ENCODE peak calls at places on chromosomes 6 and 20, in seven cellular contexts. E, I, P, Q, Z, K and Y are unnamed samples.

GRCh38 chr6:119966484-119966883 is 616.9 kb upstream of the MAN1A1 start:
- DNase-seq in E (no peak), K (no peak), Z (no peak), P (no peak), I (no peak), Q (no peak), Y (no peak)

GRCh38 chr6:170374571-170375444 is 68.2 kb downstream of the FAM120B start:
- DNase-seq in P (no peak), E (no peak), K (peak), I (no peak), Z (peak), Q (no peak), Y (no peak)

GRCh38 chr20:62832212-62832922 is 15.5 kb downstream of the COL9A3 start:
- DNase-seq in E (no peak), Q (peak), P (peak), I (no peak), K (peak), Z (no peak), Y (peak)

GRCh38 chr6:124356276-124356810 is 552.7 kb downstream of the NKAIN2 start:
- DNase-seq in Z (no peak), P (no peak), E (no peak), K (no peak), I (no peak), Q (no peak), Y (no peak)

GRCh38 chr20:34874094-34874654 is 1.5 kb upstream of the GGT7 start:
- DNase-seq in I (peak), K (peak), E (peak), Z (peak), Q (peak), P (peak), Y (peak)

GRCh38 chr20:17898548-17898994 is 70.0 kb downstream of the SNX5 start:
- DNase-seq in I (peak), Q (peak), Z (peak), E (peak), K (peak), P (peak), Y (peak)

GRCh38 chr6:19731286-19731685 is 105.9 kb upstream of the ID4 start:
- DNase-seq in K (no peak), Z (peak), I (no peak), E (no peak), P (no peak), Q (no peak), Y (no peak)

GRCh38 chr20:9269280-9269971 is 200.5 kb downstream of the PLCB4 start:
- DNase-seq in P (no peak), Q (no peak), Z (peak), K (no peak), I (no peak), E (no peak), Y (no peak)

GRCh38 chr20:41231850-41232249 is 85.7 kb downstream of the ZHX3 start:
- DNase-seq in E (no peak), I (no peak), Z (no peak), P (no peak), Q (no peak), K (no peak), Y (no peak)

GRCh38 chr6:147087641-147088040 is 116.6 kb upstream of the STXBP5 start:
- DNase-seq in K (no peak), I (no peak), P (no peak), E (no peak), Q (no peak), Z (no peak), Y (no peak)

GRCh38 chr6:170417881-170418280 is 111.3 kb downstream of the FAM120B start:
- DNase-seq in Z (no peak), E (no peak), K (no peak), Q (no peak), P (no peak), I (no peak), Y (no peak)

GRCh38 chr6:129280719-129281118 is 397.8 kb downstream of the LAMA2 start:
- DNase-seq in Z (no peak), K (no peak), E (no peak), Q (no peak), P (no peak), I (no peak), Y (no peak)

GRCh38 chr6:133230022-133230421 is 11.1 kb upstream of the EYA4 start:
- DNase-seq in Q (no peak), I (no peak), P (no peak), K (no peak), E (no peak), Z (no peak), Y (no peak)

GRCh38 chr6:129312865-129313264 is 397.1 kb downstream of the ARHGAP18 start:
- DNase-seq in Z (peak), E (no peak), P (no peak), Q (no peak), K (peak), I (no peak), Y (no peak)

GRCh38 chr6:26327450-26328264 is 37.3 kb upstream of the BTN3A2 start:
- DNase-seq in Q (no peak), I (no peak), E (peak), Z (peak), K (peak), P (no peak), Y (no peak)

GRCh38 chr6:75986935-75987334 is 85.5 kb downstream of the IMPG1 start:
- DNase-seq in Q (no peak), P (no peak), I (no peak), E (no peak), K (no peak), Z (no peak), Y (no peak)
- TF ChIP-seq CTCF in Q (no peak), P (no peak), I (no peak), E (no peak), K (no peak), Z (no peak), Y (no peak)

GRCh38 chr6:104698979-104699378 is 160.7 kb downstream of the HACE1 start:
- DNase-seq in P (no peak), E (no peak), I (no peak), K (no peak), Z (no peak), Q (no peak), Y (no peak)
- TF ChIP-seq CTCF in P (no peak), E (no peak), I (no peak), K (no peak), Z (no peak), Q (no peak), Y (no peak)

DNA sequence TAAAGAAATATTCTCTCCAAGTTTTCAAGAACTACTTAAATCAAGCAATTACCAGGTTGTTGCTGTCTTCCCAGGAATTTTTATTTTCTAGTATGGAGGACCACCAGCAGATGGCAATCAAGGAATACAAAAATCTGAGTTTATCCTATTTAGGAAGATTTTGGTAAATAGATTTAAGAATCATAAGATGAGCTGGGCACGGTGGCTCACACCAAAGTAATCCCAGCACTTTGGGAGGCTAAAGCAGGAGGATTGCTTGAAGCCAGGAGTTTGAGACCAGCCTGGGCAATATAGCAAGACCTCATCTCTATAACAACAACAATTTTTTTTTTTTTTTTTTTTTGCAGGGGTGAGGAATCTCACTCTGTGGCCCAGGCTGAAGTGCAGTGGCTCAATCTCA is 19.3 kb upstream of the SEC63 start:
- DNase-seq in E (no peak), K (peak), Z (peak), P (no peak), Q (no peak), I (no peak), Y (no peak)
- TF ChIP-seq CTCF in E (peak), K (peak), Z (peak), P (peak), Q (no peak), I (no peak), Y (no peak)

GRCh38 chr6:73797861-73798260 is 101.9 kb downstream of the CD109 start:
- DNase-seq in I (no peak), K (no peak), P (no peak), Z (peak), Q (no peak), E (no peak), Y (no peak)

GRCh38 chr6:73801652-73802268 is 105.8 kb downstream of the CD109 start:
- DNase-seq in I (no peak), K (no peak), Z (peak), E (no peak), Q (no peak), P (no peak), Y (no peak)

GRCh38 chr6:73800997-73801396 is 105.0 kb downstream of the CD109 start:
- DNase-seq in P (no peak), I (no peak), E (no peak), Q (no peak), K (no peak), Z (peak), Y (no peak)

GRCh38 chr6:73796881-73797280 is 100.9 kb downstream of the CD109 start:
- DNase-seq in Z (peak), P (no peak), K (no peak), E (no peak), I (no peak), Q (no peak), Y (no peak)

DNA sequence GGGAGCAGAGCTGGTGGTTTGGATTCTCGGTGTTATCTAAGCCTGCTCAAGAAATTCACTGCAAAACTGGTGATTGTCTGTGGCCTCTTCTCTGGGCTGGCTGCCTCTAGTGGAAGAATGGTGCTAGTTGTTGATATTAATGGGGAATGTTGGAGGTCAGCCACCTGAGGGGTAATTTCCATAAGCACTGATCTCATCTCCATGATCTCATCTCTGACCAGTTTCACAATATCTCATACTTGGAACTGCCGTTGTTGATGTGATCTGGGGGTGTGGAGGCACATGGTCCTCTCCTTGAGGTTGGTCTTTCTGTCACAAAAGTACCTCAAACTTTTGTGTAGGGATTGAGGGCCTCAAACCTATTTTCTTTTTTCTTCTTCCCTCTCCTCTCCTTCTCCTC is 102.6 kb downstream of the CD109 start:
- DNase-seq in I (peak), E (no peak), K (no peak), Q (peak), P (no peak), Z (peak), Y (peak)
- TF ChIP-seq CTCF in I (no peak), E (no peak), K (no peak), Q (peak), P (no peak), Z (peak), Y (no peak)

GRCh38 chr6:143414769-143415168 is 35.7 kb downstream of the ADAT2 start:
- DNase-seq in K (no peak), Q (no peak), Z (no peak), P (no peak), E (no peak), I (no peak), Y (no peak)
- TF ChIP-seq CTCF in K (no peak), Q (no peak), Z (no peak), P (no peak), E (no peak), I (no peak), Y (no peak)

DNA sequence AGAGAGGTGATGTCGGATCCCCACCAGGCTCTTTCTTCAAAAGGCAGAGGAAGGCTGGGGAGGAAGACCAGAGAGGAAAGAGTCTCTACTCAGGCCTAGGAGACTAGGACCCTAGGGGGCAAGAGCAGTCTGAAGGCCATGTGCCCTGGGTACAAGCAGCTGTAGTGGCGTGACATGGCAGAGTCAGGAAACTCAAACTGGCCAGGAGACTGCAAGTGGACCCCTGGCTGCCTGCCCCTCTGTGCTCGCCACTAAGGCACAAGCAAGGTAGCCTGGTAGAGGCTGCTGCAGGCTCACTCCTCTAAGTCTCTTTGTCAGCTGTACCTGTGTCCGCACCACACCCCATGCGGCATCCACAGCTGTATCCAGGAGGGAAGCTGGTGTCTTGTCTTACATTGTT is 19.9 kb downstream of the CST9L start:
- DNase-seq in K (no peak), E (no peak), P (no peak), I (no peak), Q (no peak), Z (no peak), Y (no peak)
- TF ChIP-seq CTCF in K (no peak), E (no peak), P (no peak), I (no peak), Q (no peak), Z (no peak), Y (no peak)